ENCODE peak calls at places on chromosomes 1 and 21, in eight cellular contexts. E, Y, C, X, W, Q, U and L are unnamed samples.

GRCh38 chr1:1197551-1198422 is 8.6 kb downstream of the TNFRSF18 start:
- DNase-seq in W (peak), Y (peak), Q (peak), C (no peak), X (peak), E (no peak), U (no peak), L (no peak)

GRCh38 chr1:104120488-104120887 is 370.8 kb downstream of the AMY1C start:
- DNase-seq in X (no peak), Q (no peak), U (no peak), E (no peak), Y (no peak), C (no peak), W (no peak), L (no peak)

GRCh38 chr1:178503849-178504248 is 7.1 kb upstream of the CLEC20A start:
- DNase-seq in X (no peak), Y (no peak), Q (no peak), W (no peak), U (no peak), C (no peak), E (no peak), L (no peak)

GRCh38 chr1:86915737-86916235 is 1.4 kb downstream of the HS2ST1 start:
- DNase-seq in U (no peak), X (no peak), Q (no peak), W (no peak), Y (no peak), C (no peak), E (no peak), L (no peak)

GRCh38 chr21:25171438-25171837 is 435.8 kb downstream of the MRPL39 start:
- DNase-seq in W (no peak), X (no peak), C (no peak), E (no peak), Q (no peak), Y (no peak), U (no peak), L (no peak)

GRCh38 chr21:32185726-32186125 is 93.1 kb downstream of the MIS18A start:
- DNase-seq in E (no peak), Y (no peak), Q (no peak), W (no peak), X (no peak), C (no peak), U (no peak), L (no peak)

GRCh38 chr1:192151176-192151575 is 7.1 kb upstream of the RGS18 start:
- DNase-seq in Q (no peak), C (no peak), W (no peak), Y (no peak), U (no peak), E (no peak), X (no peak), L (no peak)

GRCh38 chr1:101738475-101738874 is 258.3 kb downstream of the OLFM3 start:
- DNase-seq in E (no peak), Q (no peak), Y (no peak), X (no peak), C (no peak), W (no peak), U (no peak), L (no peak)

GRCh38 chr1:216929870-216930582 is 206.8 kb upstream of the ESRRG start:
- DNase-seq in C (no peak), Q (no peak), W (no peak), Y (no peak), X (no peak), U (no peak), E (no peak), L (no peak)

GRCh38 chr1:101241485-101242225 is 4.8 kb downstream of the S1PR1 start:
- DNase-seq in Y (no peak), U (no peak), X (no peak), E (no peak), W (no peak), Q (no peak), C (no peak), L (no peak)

GRCh38 chr1:169466259-169467230 is 19.2 kb downstream of the SLC19A2 start:
- DNase-seq in Y (peak), U (no peak), C (no peak), X (peak), E (no peak), Q (no peak), W (no peak), L (no peak)

GRCh38 chr1:111202707-111203623 is 2.5 kb upstream of the DENND2D start:
- DNase-seq in U (no peak), C (no peak), W (no peak), E (no peak), X (peak), Q (no peak), Y (no peak), L (no peak)

GRCh38 chr1:156480411-156481192 is 20.0 kb downstream of the MEF2D start:
- DNase-seq in C (no peak), U (no peak), Q (peak), E (no peak), Y (peak), W (peak), X (peak), L (peak)

GRCh38 chr1:1006305-1007159 is 6.6 kb upstream of the HES4 start:
- DNase-seq in C (no peak), Q (peak), Y (peak), W (no peak), E (no peak), X (peak), U (no peak), L (no peak)

GRCh38 chr1:17654519-17654918 is 100.6 kb upstream of the ACTL8 start:
- DNase-seq in Y (no peak), W (no peak), C (no peak), X (no peak), E (no peak), U (no peak), Q (no peak), L (no peak)

GRCh38 chr1:162732566-162733335 is 57.8 kb upstream of the HSD17B7 start:
- DNase-seq in W (peak), U (no peak), C (no peak), E (no peak), Q (peak), Y (peak), X (peak), L (no peak)

GRCh38 chr1:36711480-36711879 is 228.8 kb upstream of the CSF3R start:
- DNase-seq in U (no peak), W (no peak), C (no peak), Q (no peak), Y (no peak), X (peak), E (no peak), L (no peak)

DNA sequence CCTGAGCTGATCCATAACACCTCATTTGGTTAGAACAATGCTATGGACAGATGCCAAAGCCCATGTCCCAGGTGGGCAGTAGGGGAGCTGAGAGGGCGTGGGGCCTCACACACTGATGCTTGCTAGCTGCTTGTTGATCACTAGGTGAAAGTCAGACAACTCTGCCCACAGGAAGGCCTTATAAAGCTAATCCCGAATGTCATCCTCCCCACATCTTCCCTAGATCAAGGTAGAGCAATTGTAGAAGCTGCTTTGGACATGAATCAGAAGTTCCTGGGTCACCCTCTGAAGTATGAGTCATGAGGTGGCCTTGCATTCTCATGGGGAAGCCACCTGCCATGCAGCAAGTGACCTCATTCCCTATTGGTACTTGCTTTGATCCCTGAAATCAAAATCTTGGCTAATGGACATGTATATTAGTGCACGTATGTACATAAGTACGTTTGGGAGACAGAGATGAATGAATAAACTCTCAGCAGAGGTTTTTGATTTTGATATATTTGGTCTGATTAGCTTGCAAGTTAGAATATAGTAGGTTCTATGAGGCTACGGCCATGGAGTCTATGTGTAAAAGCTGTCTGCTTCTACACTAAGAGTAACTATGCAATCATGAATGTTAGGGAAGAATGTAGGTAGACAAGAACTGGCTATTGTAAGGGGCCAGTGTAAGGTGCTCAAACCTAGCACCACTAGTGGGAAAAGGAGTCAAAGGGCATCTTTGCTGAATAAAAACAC is 52.7 kb downstream of the ABCA4 start:
- DNase-seq in Q (no peak), C (no peak), E (no peak), U (no peak), X (peak), W (no peak), Y (no peak), L (no peak)
- H3K27ac ChIP-seq in Q (peak), C (no peak), E (peak), U (peak), X (no peak), W (peak), Y (peak), L (no peak)

DNA sequence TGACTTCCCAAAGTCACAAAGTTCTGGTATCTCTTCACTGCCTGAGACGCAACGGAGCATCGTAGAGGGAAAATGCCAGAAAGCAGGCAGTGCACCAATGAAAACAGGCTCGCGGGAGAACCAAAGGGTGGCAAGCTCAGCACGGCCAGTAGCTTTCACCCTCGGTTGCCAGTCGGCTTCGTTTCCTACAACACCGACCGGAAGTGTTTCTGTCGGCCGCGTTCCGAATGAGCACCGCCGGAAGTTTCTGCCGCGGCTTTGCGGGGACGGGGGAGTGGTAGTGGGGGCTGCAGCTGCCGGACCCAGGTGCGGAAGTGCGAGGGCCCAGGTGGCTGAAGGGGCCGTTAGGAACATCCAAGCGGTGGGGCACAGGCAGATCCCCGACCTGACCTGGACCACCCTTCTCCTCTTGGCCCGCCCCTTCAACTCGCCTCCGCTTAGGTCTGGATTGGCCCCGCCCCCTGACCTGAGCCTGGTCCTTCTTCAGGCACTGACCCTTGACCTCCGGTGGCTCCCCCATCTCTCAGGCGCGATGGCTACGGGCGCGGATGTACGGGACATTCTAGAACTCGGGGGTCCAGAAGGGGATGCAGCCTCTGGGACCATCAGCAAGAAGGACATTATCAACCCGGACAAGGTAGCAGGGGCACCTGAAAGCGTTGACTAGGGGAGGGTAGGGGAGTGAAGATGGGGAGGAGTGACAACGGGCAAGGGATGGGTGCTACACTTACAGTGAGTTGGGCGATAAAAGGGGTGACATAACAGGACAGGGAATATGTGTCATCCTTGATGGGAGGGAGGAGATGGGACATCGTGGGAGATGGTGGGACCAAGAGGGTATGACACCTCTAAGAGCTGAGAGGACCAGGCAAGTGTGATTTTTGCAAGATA is at the start of gene DMAP1:
- DNase-seq in U (peak), Y (peak), C (no peak), Q (peak), E (peak), W (peak), X (peak), L (peak)
- TF ChIP-seq CTCF in U (peak), Y (peak), C (peak), Q (no peak), E (no peak), W (no peak), X (no peak), L (no peak)

GRCh38 chr21:22795644-22796043 is 1797.4 kb downstream of the NCAM2 start:
- DNase-seq in C (no peak), X (peak), E (no peak), Y (no peak), U (no peak), Q (no peak), W (no peak), L (no peak)
- H3K27ac ChIP-seq in C (no peak), X (no peak), E (no peak), Y (no peak), U (no peak), Q (no peak), W (no peak), L (no peak)

DNA sequence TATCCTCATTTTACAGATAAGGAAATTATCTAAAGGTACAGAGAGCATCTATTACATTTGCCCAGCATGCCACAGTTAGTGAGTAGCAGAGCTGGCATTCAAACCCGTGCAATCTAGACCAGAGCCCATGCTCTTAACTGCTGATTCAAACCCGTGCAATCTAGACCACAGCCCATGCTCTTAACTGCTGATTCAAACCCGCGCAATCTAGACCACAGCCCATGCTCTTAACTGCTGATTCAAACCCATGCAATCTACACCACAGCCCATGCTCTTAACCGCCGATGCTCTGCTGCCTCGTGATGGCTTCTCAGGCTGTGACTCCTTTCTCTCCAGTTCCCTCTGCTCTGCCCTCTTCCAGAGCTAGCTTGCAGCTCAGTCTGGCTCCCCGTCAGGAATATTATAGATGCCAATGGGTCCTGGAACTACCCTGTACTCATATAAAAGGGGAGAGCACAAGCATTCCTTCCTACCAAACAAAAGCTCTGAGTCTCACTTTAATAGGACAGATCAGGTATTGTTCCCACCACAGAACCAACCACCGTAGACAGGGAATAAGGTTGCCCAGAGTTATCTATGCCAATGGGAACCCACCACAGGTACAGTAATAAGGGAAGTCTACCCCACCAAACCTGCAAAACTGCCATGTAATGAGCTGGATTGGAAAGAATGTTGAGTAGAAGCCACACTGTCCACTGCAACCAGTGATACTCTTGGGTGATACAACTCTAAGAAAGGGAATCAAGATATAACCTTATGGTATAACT is 78.4 kb downstream of the SMYD3 start:
- DNase-seq in C (no peak), E (no peak), Y (no peak), W (no peak), Q (no peak), X (peak), U (peak), L (no peak)
- TF ChIP-seq CTCF in C (no peak), E (no peak), Y (no peak), W (no peak), Q (no peak), X (no peak), U (no peak), L (no peak)

DNA sequence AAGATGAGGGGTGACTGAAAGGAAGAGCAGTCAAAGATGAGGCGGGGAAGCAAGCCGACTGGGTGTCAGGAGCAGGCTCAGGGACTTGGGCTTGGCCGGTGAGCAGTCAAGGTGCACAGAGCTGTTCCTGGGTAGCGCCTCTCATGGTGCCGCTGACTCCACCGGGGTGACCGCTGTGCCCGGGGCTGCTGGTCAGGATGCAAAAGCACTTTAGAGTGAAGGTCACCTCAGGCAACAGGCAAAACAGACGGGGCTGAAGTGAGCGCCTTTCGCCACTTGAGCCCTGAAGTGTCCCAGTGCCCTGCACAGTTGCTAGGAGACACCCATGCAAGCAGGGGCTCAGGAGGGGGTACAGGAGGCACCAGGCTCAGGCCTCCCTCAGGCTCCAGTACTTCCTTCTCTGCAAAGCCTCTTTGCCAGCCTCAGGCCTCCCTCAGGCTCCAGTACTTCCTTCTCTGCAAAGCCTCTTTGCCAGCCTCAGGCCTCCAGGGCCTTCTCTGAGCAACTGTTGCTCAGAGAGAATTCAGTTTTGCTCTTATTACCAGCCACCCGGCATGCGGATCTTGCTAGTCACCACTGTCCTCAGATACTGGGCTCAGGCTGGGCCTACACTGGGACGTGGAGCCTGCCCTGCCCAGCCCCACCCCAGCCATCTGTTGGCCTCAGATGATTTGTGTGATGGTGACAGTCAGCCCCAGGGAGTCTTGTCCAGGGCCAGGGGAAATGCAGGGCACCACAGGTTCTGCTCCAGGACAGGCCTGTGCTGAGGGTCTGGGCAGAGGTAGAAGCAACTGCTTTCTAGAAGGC is 99.7 kb upstream of the IRF2BP2 start:
- DNase-seq in E (no peak), X (no peak), W (no peak), U (no peak), Y (peak), Q (no peak), C (no peak), L (no peak)
- H3K27ac ChIP-seq in E (no peak), X (no peak), W (no peak), U (no peak), Y (peak), Q (peak), C (peak), L (no peak)

DNA sequence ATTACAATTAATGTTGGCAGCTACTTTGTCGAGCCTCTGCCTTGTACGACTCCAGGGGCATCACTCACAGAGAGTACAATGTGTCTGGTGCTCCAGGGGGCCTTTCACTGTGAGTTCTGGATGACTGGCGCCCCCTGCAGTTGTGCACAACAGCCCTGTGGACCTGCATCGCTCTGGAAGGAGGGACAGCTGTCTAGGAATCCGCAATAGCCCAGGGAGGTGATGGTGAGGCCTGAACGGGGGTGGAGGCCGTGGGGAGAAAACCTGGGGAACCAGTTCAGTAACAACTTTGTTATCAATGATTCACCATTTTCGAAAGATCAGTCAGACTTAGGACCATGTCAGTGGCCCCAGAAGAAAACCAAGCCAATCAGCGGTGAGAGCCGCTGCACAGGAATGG is 189.1 kb downstream of the KAZN start:
- DNase-seq in Y (no peak), U (no peak), X (peak), W (no peak), Q (no peak), E (no peak), C (no peak), L (no peak)
- TF ChIP-seq CTCF in Y (no peak), U (no peak), X (peak), W (no peak), Q (no peak), E (no peak), C (no peak), L (no peak)

DNA sequence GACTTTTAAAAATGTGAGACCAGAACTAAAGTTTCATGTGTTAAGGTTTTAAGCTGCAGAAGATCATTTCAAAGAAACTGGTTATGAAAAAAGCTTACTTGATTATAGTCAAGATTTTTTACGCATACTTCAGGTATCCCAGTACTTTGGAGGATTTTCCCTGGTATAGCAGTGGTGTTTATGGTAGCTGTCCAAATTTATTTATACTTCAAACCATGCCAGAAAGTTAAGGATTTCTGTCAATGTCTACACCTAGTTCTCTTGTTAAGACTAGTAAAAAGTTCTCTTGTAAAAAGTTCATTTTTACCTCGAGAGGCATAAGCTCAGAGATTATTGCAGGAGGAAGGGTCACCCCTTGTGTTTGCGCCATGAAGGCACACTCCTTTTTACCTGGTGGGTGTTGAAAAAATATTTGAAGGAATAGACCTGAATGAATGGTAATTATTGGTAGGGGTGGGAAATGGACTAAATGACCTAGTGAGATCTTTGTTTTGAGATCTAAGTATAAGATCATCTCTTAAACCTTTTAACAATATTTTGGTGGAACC is 2.8 kb downstream of the DYRK1A start:
- DNase-seq in X (no peak), E (no peak), U (no peak), Q (no peak), C (no peak), W (no peak), Y (no peak), L (no peak)
- H3K27ac ChIP-seq in X (no peak), E (peak), U (no peak), Q (no peak), C (peak), W (no peak), Y (peak), L (no peak)